ENCODE peak calls at places on chromosomes 4 and X, in six cellular contexts. P is central memory CD4-positive, alpha-beta T cell; E is EL; X is NCI-H345; J is NCI-H1436; T is T-cell. H is an unnamed sample.

GRCh38 chr4:122914292-122914904 is 8.0 kb downstream of the NUDT6 start:
- DNase-seq in P (no peak), E (peak; percentile 52), X (no peak), J (peak; percentile 47), T (no peak), H (no peak)

GRCh38 chrX:83469551-83469950 is 38.5 kb upstream of the POU3F4 start:
- DNase-seq in P (no peak), E (no peak), X (no peak), J (peak; percentile 8), T (no peak), H (no peak)

GRCh38 chr4:124275-125081 is at the start of gene ZNF718:
- DNase-seq in P (peak; percentile 90), E (peak; percentile 95), X (peak; percentile 90), J (peak; percentile 97), T (peak; percentile 91), H (peak; percentile 81)

GRCh38 chr4:17889692-17890091 is 78.9 kb downstream of the NCAPG start:
- DNase-seq in P (no peak), E (no peak), X (no peak), J (no peak), T (no peak), H (no peak)

GRCh38 chrX:40097101-40097491 is 662 bp downstream of the BCOR start:
- DNase-seq in P (no peak), E (no peak), X (no peak), J (no peak), T (no peak), H (no peak)

GRCh38 chrX:63784902-63785692 is at the start of gene ARHGEF9:
- DNase-seq in P (no peak), E (peak; percentile 28), X (no peak), J (peak; percentile 13), T (no peak), H (no peak)

GRCh38 chrX:51614353-51614752 is 4.4 kb downstream of the CENPVL3 start:
- DNase-seq in P (no peak), E (peak; percentile 18), X (no peak), J (peak; percentile 13), T (no peak), H (peak; percentile 0)

GRCh38 chr4:83932996-83933395 is 397.1 kb downstream of the GPAT3 start:
- DNase-seq in P (no peak), E (peak; percentile 9), X (no peak), J (no peak), T (no peak), H (no peak)

GRCh38 chr4:138609943-138610350 is 367.8 kb upstream of the SLC7A11 start:
- DNase-seq in P (no peak), E (peak; percentile 57), X (no peak), J (no peak), T (no peak), H (peak; percentile 93)

GRCh38 chr4:30754021-30754420 is 33.9 kb downstream of the PCDH7 start:
- DNase-seq in P (no peak), E (peak; percentile 22), X (no peak), J (no peak), T (no peak), H (no peak)